ENCODE peak calls at places on chromosomes 12 and 14, in nine cellular contexts. One of them, this sample, is unnamed.

GRCh38 chr12:10288989-10289388 is 18.7 kb upstream of the KLRD1 start:
- DNase-seq in A172: no peak
- DNase-seq in activated CD8-positive, alpha-beta memory T cell treated with anti-CD3 and anti-CD28 coated beads, Interleukin-2, amount 50 U/mL, for 48 hours: no peak
- DNase-seq in A549: no peak
- DNase-seq in HEK293T: no peak
- DNase-seq in amniotic stem cell: no peak
- DNase-seq in foreskin keratinocyte: no peak
- DNase-seq in GM04503: no peak
- DNase-seq in stomach: no peak
- DNase-seq in this sample: no peak

GRCh38 chr12:5333096-5333495 is 98.8 kb upstream of the NTF3 start:
- DNase-seq in GM04503: no peak
- DNase-seq in foreskin keratinocyte: no peak
- DNase-seq in A172: no peak
- DNase-seq in stomach: no peak
- DNase-seq in HEK293T: no peak
- DNase-seq in A549: no peak
- DNase-seq in amniotic stem cell: no peak
- DNase-seq in activated CD8-positive, alpha-beta memory T cell treated with anti-CD3 and anti-CD28 coated beads, Interleukin-2, amount 50 U/mL, for 48 hours: no peak
- DNase-seq in this sample: no peak

GRCh38 chr12:89750821-89751227 is 42.2 kb upstream of the ATP2B1 start:
- DNase-seq in GM04503: peak
- DNase-seq in amniotic stem cell: peak
- DNase-seq in foreskin keratinocyte: no peak
- DNase-seq in HEK293T: no peak
- DNase-seq in A549: no peak
- DNase-seq in stomach: no peak
- DNase-seq in A172: no peak
- DNase-seq in activated CD8-positive, alpha-beta memory T cell treated with anti-CD3 and anti-CD28 coated beads, Interleukin-2, amount 50 U/mL, for 48 hours: no peak
- DNase-seq in this sample: no peak

GRCh38 chr14:24339284-24340151 is at the start of gene RIPK3:
- DNase-seq in A172: no peak
- DNase-seq in A549: no peak
- DNase-seq in activated CD8-positive, alpha-beta memory T cell treated with anti-CD3 and anti-CD28 coated beads, Interleukin-2, amount 50 U/mL, for 48 hours: peak
- DNase-seq in amniotic stem cell: no peak
- DNase-seq in stomach: peak
- DNase-seq in GM04503: no peak
- DNase-seq in HEK293T: no peak
- DNase-seq in foreskin keratinocyte: no peak
- DNase-seq in this sample: no peak

GRCh38 chr14:90842726-90843125 is 26.5 kb upstream of the TTC7B start:
- DNase-seq in stomach: no peak
- DNase-seq in amniotic stem cell: no peak
- DNase-seq in GM04503: no peak
- DNase-seq in activated CD8-positive, alpha-beta memory T cell treated with anti-CD3 and anti-CD28 coated beads, Interleukin-2, amount 50 U/mL, for 48 hours: no peak
- DNase-seq in HEK293T: no peak
- DNase-seq in foreskin keratinocyte: no peak
- DNase-seq in A549: no peak
- DNase-seq in A172: no peak
- DNase-seq in this sample: no peak

GRCh38 chr14:59520224-59520623 is 35.9 kb downstream of the JKAMP start:
- DNase-seq in stomach: no peak
- DNase-seq in activated CD8-positive, alpha-beta memory T cell treated with anti-CD3 and anti-CD28 coated beads, Interleukin-2, amount 50 U/mL, for 48 hours: no peak
- DNase-seq in foreskin keratinocyte: no peak
- DNase-seq in amniotic stem cell: no peak
- DNase-seq in A549: no peak
- DNase-seq in HEK293T: no peak
- DNase-seq in GM04503: no peak
- DNase-seq in A172: no peak
- DNase-seq in this sample: no peak

GRCh38 chr14:67579636-67580035 is 20.4 kb downstream of the PIGH start:
- DNase-seq in A172: no peak
- DNase-seq in GM04503: no peak
- DNase-seq in stomach: no peak
- DNase-seq in foreskin keratinocyte: no peak
- DNase-seq in A549: no peak
- DNase-seq in amniotic stem cell: no peak
- DNase-seq in activated CD8-positive, alpha-beta memory T cell treated with anti-CD3 and anti-CD28 coated beads, Interleukin-2, amount 50 U/mL, for 48 hours: no peak
- DNase-seq in HEK293T: no peak
- DNase-seq in this sample: no peak

GRCh38 chr14:100608064-100608463 is 20.8 kb upstream of the BEGAIN start:
- DNase-seq in activated CD8-positive, alpha-beta memory T cell treated with anti-CD3 and anti-CD28 coated beads, Interleukin-2, amount 50 U/mL, for 48 hours: no peak
- DNase-seq in A172: no peak
- DNase-seq in GM04503: no peak
- DNase-seq in foreskin keratinocyte: no peak
- DNase-seq in HEK293T: no peak
- DNase-seq in A549: no peak
- DNase-seq in amniotic stem cell: no peak
- DNase-seq in stomach: no peak
- DNase-seq in this sample: no peak

GRCh38 chr12:123479442-123480180 is 21.7 kb downstream of the SNRNP35 start:
- DNase-seq in GM04503: no peak
- DNase-seq in HEK293T: no peak
- DNase-seq in A549: no peak
- DNase-seq in stomach: no peak
- DNase-seq in amniotic stem cell: no peak
- DNase-seq in activated CD8-positive, alpha-beta memory T cell treated with anti-CD3 and anti-CD28 coated beads, Interleukin-2, amount 50 U/mL, for 48 hours: no peak
- DNase-seq in foreskin keratinocyte: no peak
- DNase-seq in A172: no peak
- DNase-seq in this sample: no peak

GRCh38 chr12:64160718-64161060 is 61.4 kb downstream of the KICS2 start:
- DNase-seq in GM04503: no peak
- DNase-seq in amniotic stem cell: no peak
- DNase-seq in A172: no peak
- DNase-seq in foreskin keratinocyte: peak
- DNase-seq in HEK293T: no peak
- DNase-seq in stomach: no peak
- DNase-seq in A549: no peak
- DNase-seq in activated CD8-positive, alpha-beta memory T cell treated with anti-CD3 and anti-CD28 coated beads, Interleukin-2, amount 50 U/mL, for 48 hours: no peak
- DNase-seq in this sample: no peak

GRCh38 chr14:64698899-64699298 is 5.3 kb upstream of the PLEKHG3 start:
- DNase-seq in GM04503: no peak
- DNase-seq in stomach: peak
- DNase-seq in activated CD8-positive, alpha-beta memory T cell treated with anti-CD3 and anti-CD28 coated beads, Interleukin-2, amount 50 U/mL, for 48 hours: no peak
- DNase-seq in amniotic stem cell: no peak
- DNase-seq in foreskin keratinocyte: no peak
- DNase-seq in HEK293T: no peak
- DNase-seq in A172: no peak
- DNase-seq in A549: no peak
- DNase-seq in this sample: no peak

GRCh38 chr12:42144174-42144423 is 575 bp downstream of the GXYLT1 start:
- DNase-seq in HEK293T: no peak
- DNase-seq in activated CD8-positive, alpha-beta memory T cell treated with anti-CD3 and anti-CD28 coated beads, Interleukin-2, amount 50 U/mL, for 48 hours: no peak
- DNase-seq in stomach: no peak
- DNase-seq in GM04503: no peak
- DNase-seq in A172: no peak
- DNase-seq in foreskin keratinocyte: no peak
- DNase-seq in amniotic stem cell: no peak
- DNase-seq in A549: no peak
- DNase-seq in this sample: no peak

GRCh38 chr12:17829813-17830212 is 260.2 kb downstream of the RERGL start:
- DNase-seq in GM04503: no peak
- DNase-seq in A172: no peak
- DNase-seq in A549: no peak
- DNase-seq in stomach: no peak
- DNase-seq in foreskin keratinocyte: no peak
- DNase-seq in activated CD8-positive, alpha-beta memory T cell treated with anti-CD3 and anti-CD28 coated beads, Interleukin-2, amount 50 U/mL, for 48 hours: no peak
- DNase-seq in HEK293T: no peak
- DNase-seq in amniotic stem cell: no peak
- DNase-seq in this sample: no peak

GRCh38 chr12:69508091-69508490 is 37.9 kb downstream of the FRS2 start:
- DNase-seq in GM04503: no peak
- DNase-seq in amniotic stem cell: no peak
- DNase-seq in A549: no peak
- DNase-seq in stomach: no peak
- DNase-seq in foreskin keratinocyte: no peak
- DNase-seq in activated CD8-positive, alpha-beta memory T cell treated with anti-CD3 and anti-CD28 coated beads, Interleukin-2, amount 50 U/mL, for 48 hours: no peak
- DNase-seq in HEK293T: no peak
- DNase-seq in A172: no peak
- DNase-seq in this sample: no peak

GRCh38 chr12:14225064-14225463 is 140.4 kb upstream of the ATF7IP start:
- DNase-seq in A549: no peak
- DNase-seq in HEK293T: no peak
- DNase-seq in GM04503: no peak
- DNase-seq in A172: no peak
- DNase-seq in foreskin keratinocyte: no peak
- DNase-seq in amniotic stem cell: no peak
- DNase-seq in stomach: no peak
- DNase-seq in activated CD8-positive, alpha-beta memory T cell treated with anti-CD3 and anti-CD28 coated beads, Interleukin-2, amount 50 U/mL, for 48 hours: no peak
- DNase-seq in this sample: no peak

GRCh38 chr14:104931771-104932675 is 7.3 kb downstream of the PLD4 start:
- DNase-seq in HEK293T: no peak
- DNase-seq in stomach: no peak
- DNase-seq in amniotic stem cell: no peak
- DNase-seq in A172: no peak
- DNase-seq in foreskin keratinocyte: no peak
- DNase-seq in activated CD8-positive, alpha-beta memory T cell treated with anti-CD3 and anti-CD28 coated beads, Interleukin-2, amount 50 U/mL, for 48 hours: no peak
- DNase-seq in GM04503: no peak
- DNase-seq in A549: no peak
- DNase-seq in this sample: no peak

GRCh38 chr14:87975636-87976035 is 17.3 kb downstream of the GALC start:
- DNase-seq in stomach: no peak
- DNase-seq in amniotic stem cell: no peak
- DNase-seq in foreskin keratinocyte: no peak
- DNase-seq in A172: no peak
- DNase-seq in A549: no peak
- DNase-seq in HEK293T: no peak
- DNase-seq in GM04503: no peak
- DNase-seq in activated CD8-positive, alpha-beta memory T cell treated with anti-CD3 and anti-CD28 coated beads, Interleukin-2, amount 50 U/mL, for 48 hours: no peak
- DNase-seq in this sample: no peak

GRCh38 chr14:48973136-48973535 is 613.0 kb downstream of the RPS29 start:
- DNase-seq in A172: peak
- DNase-seq in GM04503: peak
- DNase-seq in stomach: no peak
- DNase-seq in HEK293T: no peak
- DNase-seq in A549: no peak
- DNase-seq in foreskin keratinocyte: no peak
- DNase-seq in activated CD8-positive, alpha-beta memory T cell treated with anti-CD3 and anti-CD28 coated beads, Interleukin-2, amount 50 U/mL, for 48 hours: no peak
- DNase-seq in amniotic stem cell: no peak
- DNase-seq in this sample: no peak

GRCh38 chr14:105711058-105711620 is 184.8 kb downstream of the TMEM121 start:
- DNase-seq in A172: no peak
- DNase-seq in stomach: no peak
- DNase-seq in activated CD8-positive, alpha-beta memory T cell treated with anti-CD3 and anti-CD28 coated beads, Interleukin-2, amount 50 U/mL, for 48 hours: peak
- DNase-seq in foreskin keratinocyte: no peak
- DNase-seq in HEK293T: no peak
- DNase-seq in GM04503: no peak
- DNase-seq in A549: no peak
- DNase-seq in amniotic stem cell: no peak
- DNase-seq in this sample: no peak

GRCh38 chr14:98185036-98185435 is 1087.0 kb downstream of the BCL11B start:
- DNase-seq in foreskin keratinocyte: no peak
- DNase-seq in stomach: no peak
- DNase-seq in GM04503: no peak
- DNase-seq in amniotic stem cell: no peak
- DNase-seq in A172: no peak
- DNase-seq in A549: no peak
- DNase-seq in activated CD8-positive, alpha-beta memory T cell treated with anti-CD3 and anti-CD28 coated beads, Interleukin-2, amount 50 U/mL, for 48 hours: no peak
- DNase-seq in HEK293T: no peak
- DNase-seq in this sample: no peak

GRCh38 chr14:69877492-69877891 is 1.7 kb upstream of the SMOC1 start:
- DNase-seq in amniotic stem cell: no peak
- DNase-seq in activated CD8-positive, alpha-beta memory T cell treated with anti-CD3 and anti-CD28 coated beads, Interleukin-2, amount 50 U/mL, for 48 hours: no peak
- DNase-seq in stomach: no peak
- DNase-seq in foreskin keratinocyte: no peak
- DNase-seq in A549: no peak
- DNase-seq in A172: peak
- DNase-seq in HEK293T: peak
- DNase-seq in GM04503: no peak
- DNase-seq in this sample: peak

GRCh38 chr14:100129161-100129589 is 30.3 kb downstream of the DEGS2 start:
- DNase-seq in stomach: no peak
- DNase-seq in HEK293T: no peak
- DNase-seq in activated CD8-positive, alpha-beta memory T cell treated with anti-CD3 and anti-CD28 coated beads, Interleukin-2, amount 50 U/mL, for 48 hours: no peak
- DNase-seq in foreskin keratinocyte: no peak
- DNase-seq in GM04503: no peak
- DNase-seq in A172: no peak
- DNase-seq in A549: no peak
- DNase-seq in amniotic stem cell: no peak
- DNase-seq in this sample: no peak

GRCh38 chr12:50598321-50598862 is 93.6 kb downstream of the DIP2B start:
- DNase-seq in HEK293T: no peak
- DNase-seq in amniotic stem cell: no peak
- DNase-seq in foreskin keratinocyte: no peak
- DNase-seq in stomach: no peak
- DNase-seq in GM04503: no peak
- DNase-seq in A549: no peak
- DNase-seq in A172: no peak
- DNase-seq in activated CD8-positive, alpha-beta memory T cell treated with anti-CD3 and anti-CD28 coated beads, Interleukin-2, amount 50 U/mL, for 48 hours: no peak
- DNase-seq in this sample: peak

GRCh38 chr12:106226884-106227640 is 20.8 kb downstream of the CKAP4 start:
- DNase-seq in foreskin keratinocyte: no peak
- DNase-seq in activated CD8-positive, alpha-beta memory T cell treated with anti-CD3 and anti-CD28 coated beads, Interleukin-2, amount 50 U/mL, for 48 hours: no peak
- DNase-seq in A549: peak
- DNase-seq in stomach: no peak
- DNase-seq in A172: peak
- DNase-seq in GM04503: no peak
- DNase-seq in HEK293T: peak
- DNase-seq in amniotic stem cell: peak
- DNase-seq in this sample: peak

GRCh38 chr14:68285421-68286179 is 466.0 kb downstream of the RAD51B start:
- DNase-seq in stomach: no peak
- DNase-seq in A172: no peak
- DNase-seq in HEK293T: no peak
- DNase-seq in GM04503: no peak
- DNase-seq in foreskin keratinocyte: no peak
- DNase-seq in amniotic stem cell: no peak
- DNase-seq in A549: no peak
- DNase-seq in activated CD8-positive, alpha-beta memory T cell treated with anti-CD3 and anti-CD28 coated beads, Interleukin-2, amount 50 U/mL, for 48 hours: peak
- DNase-seq in this sample: no peak

GRCh38 chr12:88200029-88200428 is 57.9 kb downstream of the TMTC3 start:
- DNase-seq in GM04503: no peak
- DNase-seq in foreskin keratinocyte: no peak
- DNase-seq in A549: no peak
- DNase-seq in amniotic stem cell: no peak
- DNase-seq in activated CD8-positive, alpha-beta memory T cell treated with anti-CD3 and anti-CD28 coated beads, Interleukin-2, amount 50 U/mL, for 48 hours: no peak
- DNase-seq in A172: no peak
- DNase-seq in stomach: no peak
- DNase-seq in HEK293T: no peak
- DNase-seq in this sample: no peak

GRCh38 chr14:92323031-92323915 is at the start of gene SLC24A4:
- DNase-seq in A172: no peak
- DNase-seq in activated CD8-positive, alpha-beta memory T cell treated with anti-CD3 and anti-CD28 coated beads, Interleukin-2, amount 50 U/mL, for 48 hours: no peak
- DNase-seq in amniotic stem cell: no peak
- DNase-seq in GM04503: no peak
- DNase-seq in stomach: no peak
- DNase-seq in A549: peak
- DNase-seq in HEK293T: peak
- DNase-seq in foreskin keratinocyte: no peak
- DNase-seq in this sample: peak

GRCh38 chr12:131896811-131897270 is 2.4 kb downstream of the ULK1 start:
- DNase-seq in amniotic stem cell: no peak
- DNase-seq in foreskin keratinocyte: no peak
- DNase-seq in HEK293T: no peak
- DNase-seq in A172: no peak
- DNase-seq in activated CD8-positive, alpha-beta memory T cell treated with anti-CD3 and anti-CD28 coated beads, Interleukin-2, amount 50 U/mL, for 48 hours: no peak
- DNase-seq in A549: no peak
- DNase-seq in GM04503: no peak
- DNase-seq in stomach: no peak
- DNase-seq in this sample: no peak

GRCh38 chr12:34198924-34199323 is 176.6 kb downstream of the ALG10 start:
- DNase-seq in stomach: no peak
- DNase-seq in foreskin keratinocyte: no peak
- DNase-seq in A172: no peak
- DNase-seq in HEK293T: no peak
- DNase-seq in activated CD8-positive, alpha-beta memory T cell treated with anti-CD3 and anti-CD28 coated beads, Interleukin-2, amount 50 U/mL, for 48 hours: no peak
- DNase-seq in GM04503: no peak
- DNase-seq in A549: no peak
- DNase-seq in amniotic stem cell: no peak
- DNase-seq in this sample: no peak

GRCh38 chr12:89353823-89354629 is 1.7 kb upstream of the DUSP6 start:
- DNase-seq in HEK293T: peak
- DNase-seq in amniotic stem cell: no peak
- DNase-seq in A549: peak
- DNase-seq in activated CD8-positive, alpha-beta memory T cell treated with anti-CD3 and anti-CD28 coated beads, Interleukin-2, amount 50 U/mL, for 48 hours: peak
- DNase-seq in stomach: peak
- DNase-seq in GM04503: no peak
- DNase-seq in foreskin keratinocyte: peak
- DNase-seq in A172: peak
- DNase-seq in this sample: peak

GRCh38 chr14:50658203-50658602 is 9.9 kb downstream of the SAV1 start:
- DNase-seq in activated CD8-positive, alpha-beta memory T cell treated with anti-CD3 and anti-CD28 coated beads, Interleukin-2, amount 50 U/mL, for 48 hours: no peak
- DNase-seq in A549: no peak
- DNase-seq in HEK293T: no peak
- DNase-seq in GM04503: no peak
- DNase-seq in A172: no peak
- DNase-seq in stomach: peak
- DNase-seq in foreskin keratinocyte: no peak
- DNase-seq in amniotic stem cell: no peak
- DNase-seq in this sample: no peak